ENCODE peak calls at places on chromosomes 1 and 21, in five cellular contexts. L, V, X, H and K are unnamed samples. For H3K4me1, the result is how much of the 10 kb centered on the place peaks cover.

GRCh38 chr1:40709100-40709801 is 17.7 kb downstream of the NFYC start:
- DNase-seq in L (peak), V (peak), X (peak), H (no peak), K (peak)

GRCh38 chr1:201917362-201918033 is 28.8 kb downstream of the SHISA4 start:
- DNase-seq in L (no peak), V (peak), X (no peak), H (no peak), K (no peak)

GRCh38 chr1:12541274-12542137 is 76.5 kb downstream of the DHRS3 start:
- DNase-seq in L (peak), V (peak), X (peak), H (peak), K (no peak)

GRCh38 chr1:10897981-10898728 is 101.7 kb upstream of the CASZ1 start:
- DNase-seq in L (no peak), V (peak), X (peak), H (no peak), K (no peak)

GRCh38 chr1:6880951-6881690 is 95.9 kb downstream of the CAMTA1 start:
- DNase-seq in L (no peak), V (no peak), X (no peak), H (no peak), K (no peak)

GRCh38 chr1:57015071-57015470 is 49.3 kb upstream of the C8B start:
- DNase-seq in L (no peak), V (no peak), X (no peak), H (peak), K (no peak)

GRCh38 chr21:35373998-35374397 is 324.9 kb upstream of the RUNX1 start:
- DNase-seq in L (no peak), V (no peak), X (no peak), H (no peak), K (no peak)

GRCh38 chr1:207981976-207982375 is 71.1 kb upstream of the CD34 start:
- DNase-seq in L (no peak), V (no peak), X (peak), H (no peak), K (no peak)

GRCh38 chr1:53733447-53733931 is 5.5 kb downstream of the GLIS1 start:
- DNase-seq in L (no peak), V (no peak), X (no peak), H (no peak), K (no peak)

GRCh38 chr1:32107742-32108661 is at the start of gene KPNA6:
- DNase-seq in L (peak), V (peak), X (peak), H (peak), K (peak)

GRCh38 chr1:108108119-108108518 is 92.0 kb downstream of the SLC25A24 start:
- DNase-seq in L (no peak), V (no peak), X (no peak), H (no peak), K (no peak)

DNA sequence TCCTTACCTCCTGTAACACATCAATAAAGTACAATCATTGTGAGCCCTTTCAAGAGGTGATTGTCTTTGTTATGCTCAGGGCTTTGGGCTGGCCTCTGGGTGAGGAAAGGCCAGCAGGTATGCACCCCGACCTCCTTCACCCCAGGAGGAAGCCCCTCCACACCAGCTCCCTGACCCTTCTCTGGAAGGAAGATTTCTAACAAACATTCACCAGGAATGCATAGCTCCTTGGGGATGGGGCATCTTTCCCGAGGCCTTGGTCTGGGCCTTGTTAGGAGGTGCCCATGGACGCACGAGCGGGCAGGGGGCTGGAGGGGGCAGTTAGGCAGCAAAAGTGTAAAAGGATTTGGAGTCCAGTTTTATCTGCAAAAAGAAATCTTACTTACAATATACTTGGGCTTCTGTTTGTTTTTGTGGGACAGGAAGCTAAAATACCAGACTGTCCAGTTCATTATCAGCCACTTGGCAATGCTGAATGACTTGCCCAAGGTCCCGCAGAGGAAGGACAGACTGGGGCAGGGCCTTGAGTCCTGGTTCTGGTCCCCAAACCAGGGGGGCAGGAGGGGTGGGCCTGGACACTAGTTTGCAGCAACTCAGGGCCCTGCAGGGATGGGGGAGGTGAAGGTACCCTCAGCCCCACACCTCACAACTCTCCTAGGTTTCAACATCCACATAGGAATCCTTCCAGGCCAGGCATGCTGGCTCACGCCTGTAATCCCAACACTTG is 10.1 kb downstream of the ZC3H12A start:
- DNase-seq in L (no peak), V (no peak), X (no peak), H (no peak), K (no peak)
- H3K4me1 ChIP-seq in L (under half), V (under half), X (under half), H (under half), K (under half)

DNA sequence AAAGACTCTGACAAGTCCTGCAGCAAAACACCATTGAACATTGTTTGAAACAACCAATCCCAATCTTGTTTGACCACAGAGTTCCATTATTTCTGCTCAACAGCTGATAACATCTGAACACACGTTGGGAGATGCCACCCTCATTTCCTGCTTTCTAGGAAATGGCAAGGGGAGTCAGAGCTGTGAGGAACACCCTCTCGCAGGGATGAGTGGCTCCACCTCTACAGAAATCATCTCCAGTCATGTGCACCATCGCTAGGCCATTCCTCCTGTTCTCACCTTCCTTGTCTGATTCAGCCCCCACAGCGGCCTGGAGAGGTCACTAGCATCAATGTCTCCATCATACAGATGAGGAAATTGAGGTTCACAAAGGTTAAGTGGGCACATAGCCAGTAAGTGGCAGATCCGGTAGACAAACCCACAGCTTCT is 22.4 kb upstream of the RUNX3 start:
- DNase-seq in L (peak), V (no peak), X (no peak), H (no peak), K (no peak)
- H3K4me1 ChIP-seq in L (under half), V (under half), X (under half), H (under half), K (under half)

GRCh38 chr1:45303582-45304310 is 22.9 kb upstream of the HPDL start:
- DNase-seq in L (peak), V (peak), X (peak), H (peak), K (peak)
- H3K4me1 ChIP-seq in L (under half), V (under half), X (under half), H (under half), K (under half)

GRCh38 chr1:203291201-203292096 is 13.9 kb upstream of the BTG2 start:
- DNase-seq in L (no peak), V (no peak), X (peak), H (no peak), K (no peak)
- H3K4me1 ChIP-seq in L (under half), V (under half), X (under half), H (under half), K (half or more)